ENCODE peak calls at places on chromosomes 6 and 20, in four cellular contexts. One of them, this sample, is unnamed.

GRCh38 chr6:137717074-137718073 is 149.7 kb upstream of the TNFAIP3 start:
- DNase-seq in tibial artery: no peak
- DNase-seq in mucosa of descending colon: peak; percentile 63
- DNase-seq in mesenchymal stem cell: no peak
- DNase-seq in this sample: peak; percentile 98

GRCh38 chr6:119484598-119484997 is 135.0 kb upstream of the MAN1A1 start:
- DNase-seq in tibial artery: no peak
- DNase-seq in mucosa of descending colon: no peak
- DNase-seq in mesenchymal stem cell: peak; percentile 60
- DNase-seq in this sample: peak; percentile 86

GRCh38 chr6:133242761-133243590 is 1.8 kb downstream of the EYA4 start:
- DNase-seq in tibial artery: no peak
- DNase-seq in mucosa of descending colon: peak; percentile 27
- DNase-seq in mesenchymal stem cell: peak; percentile 33
- DNase-seq in this sample: no peak

GRCh38 chr6:156809034-156809433 is 31.9 kb downstream of the ARID1B start:
- DNase-seq in tibial artery: peak; percentile 71
- DNase-seq in mucosa of descending colon: no peak
- DNase-seq in mesenchymal stem cell: peak; percentile 64
- DNase-seq in this sample: no peak

GRCh38 chr6:169575365-169575764 is 126.5 kb downstream of the WDR27 start:
- DNase-seq in tibial artery: no peak
- DNase-seq in mucosa of descending colon: no peak
- DNase-seq in mesenchymal stem cell: no peak
- DNase-seq in this sample: no peak

GRCh38 chr20:46350201-46350985 is 42.1 kb upstream of the CDH22 start:
- DNase-seq in tibial artery: no peak
- DNase-seq in mucosa of descending colon: no peak
- DNase-seq in mesenchymal stem cell: peak; percentile 96
- DNase-seq in this sample: peak; percentile 40

GRCh38 chr6:111841822-111842221 is 31.4 kb downstream of the FYN start:
- DNase-seq in tibial artery: no peak
- DNase-seq in mucosa of descending colon: no peak
- DNase-seq in mesenchymal stem cell: no peak
- DNase-seq in this sample: no peak

GRCh38 chr6:96089173-96089572 is 73.4 kb downstream of the FUT9 start:
- DNase-seq in tibial artery: no peak
- DNase-seq in mucosa of descending colon: no peak
- DNase-seq in mesenchymal stem cell: no peak
- DNase-seq in this sample: peak; percentile 2

GRCh38 chr6:104548297-104548696 is 311.4 kb downstream of the HACE1 start:
- DNase-seq in tibial artery: no peak
- DNase-seq in mucosa of descending colon: no peak
- DNase-seq in mesenchymal stem cell: no peak
- DNase-seq in this sample: no peak

GRCh38 chr6:129852257-129852858 is 8.8 kb downstream of the TMEM244 start:
- DNase-seq in tibial artery: no peak
- DNase-seq in mucosa of descending colon: no peak
- DNase-seq in mesenchymal stem cell: no peak
- DNase-seq in this sample: no peak

GRCh38 chr6:42212442-42212841 is 5.2 kb downstream of the MRPS10 start:
- DNase-seq in tibial artery: no peak
- DNase-seq in mucosa of descending colon: no peak
- DNase-seq in mesenchymal stem cell: no peak
- DNase-seq in this sample: no peak

GRCh38 chr20:59437601-59438031 is 137.2 kb downstream of the EDN3 start:
- DNase-seq in tibial artery: no peak
- DNase-seq in mucosa of descending colon: no peak
- DNase-seq in mesenchymal stem cell: no peak
- DNase-seq in this sample: no peak

GRCh38 chr20:3239026-3239866 is at the start of gene SLC4A11:
- DNase-seq in tibial artery: peak; percentile 45
- DNase-seq in mucosa of descending colon: peak; percentile 84
- DNase-seq in mesenchymal stem cell: peak; percentile 64
- DNase-seq in this sample: peak; percentile 87

GRCh38 chr6:3367630-3368029 is 89.2 kb downstream of the SLC22A23 start:
- DNase-seq in tibial artery: no peak
- DNase-seq in mucosa of descending colon: no peak
- DNase-seq in mesenchymal stem cell: no peak
- DNase-seq in this sample: no peak

GRCh38 chr6:38638941-38639497 is 710 bp downstream of the BTBD9 start:
- DNase-seq in tibial artery: peak; percentile 43
- DNase-seq in mucosa of descending colon: peak; percentile 71
- DNase-seq in mesenchymal stem cell: peak; percentile 73
- DNase-seq in this sample: peak; percentile 56

GRCh38 chr6:105835373-105835772 is 250.8 kb upstream of the PRDM1 start:
- DNase-seq in tibial artery: no peak
- DNase-seq in mucosa of descending colon: no peak
- DNase-seq in mesenchymal stem cell: peak; percentile 68
- DNase-seq in this sample: peak; percentile 64

GRCh38 chr6:75776461-75776860 is 27.4 kb downstream of the MYO6 start:
- DNase-seq in tibial artery: no peak
- DNase-seq in mucosa of descending colon: no peak
- DNase-seq in mesenchymal stem cell: no peak
- DNase-seq in this sample: no peak
- H3K36me3 ChIP-seq in tibial artery: no peaks in the 10 kb centered on the region
- H3K36me3 ChIP-seq in mucosa of descending colon: no peaks in the 10 kb centered on the region
- H3K36me3 ChIP-seq in mesenchymal stem cell: no peaks in the 10 kb centered on the region
- H3K36me3 ChIP-seq in this sample: no peaks in the 10 kb centered on the region

GRCh38 chr20:35467339-35468224 is 12.2 kb downstream of the CEP250 start:
- DNase-seq in tibial artery: no peak
- DNase-seq in mucosa of descending colon: no peak
- DNase-seq in mesenchymal stem cell: peak; percentile 58
- DNase-seq in this sample: no peak

GRCh38 chr20:35466856-35467255 is 11.5 kb downstream of the CEP250 start:
- DNase-seq in tibial artery: no peak
- DNase-seq in mucosa of descending colon: no peak
- DNase-seq in mesenchymal stem cell: no peak
- DNase-seq in this sample: no peak

GRCh38 chr20:35472209-35472608 is 16.8 kb downstream of the CEP250 start:
- DNase-seq in tibial artery: no peak
- DNase-seq in mucosa of descending colon: no peak
- DNase-seq in mesenchymal stem cell: no peak
- DNase-seq in this sample: no peak

GRCh38 chr20:35465976-35466375 is 10.6 kb downstream of the CEP250 start:
- DNase-seq in tibial artery: no peak
- DNase-seq in mucosa of descending colon: no peak
- DNase-seq in mesenchymal stem cell: no peak
- DNase-seq in this sample: no peak

GRCh38 chr20:35468671-35469334 is 13.4 kb downstream of the CEP250 start:
- DNase-seq in tibial artery: no peak
- DNase-seq in mucosa of descending colon: no peak
- DNase-seq in mesenchymal stem cell: no peak
- DNase-seq in this sample: no peak
- H3K36me3 ChIP-seq in tibial artery: peaks cover 83% of the 10 kb centered on the region
- H3K36me3 ChIP-seq in mucosa of descending colon: no peaks in the 10 kb centered on the region
- H3K36me3 ChIP-seq in mesenchymal stem cell: peaks cover 94% of the 10 kb centered on the region
- H3K36me3 ChIP-seq in this sample: peaks cover 42% of the 10 kb centered on the region

GRCh38 chr6:134983823-134984222 is 33.9 kb upstream of the ALDH8A1 start:
- DNase-seq in tibial artery: no peak
- DNase-seq in mucosa of descending colon: no peak
- DNase-seq in mesenchymal stem cell: no peak
- DNase-seq in this sample: no peak
- H3K36me3 ChIP-seq in tibial artery: peaks cover 48% of the 10 kb centered on the region
- H3K36me3 ChIP-seq in mucosa of descending colon: peaks cover 3% of the 10 kb centered on the region
- H3K36me3 ChIP-seq in mesenchymal stem cell: peaks cover 69% of the 10 kb centered on the region
- H3K36me3 ChIP-seq in this sample: peaks cover 16% of the 10 kb centered on the region

GRCh38 chr6:152316024-152316423 is 321.1 kb downstream of the SYNE1 start:
- DNase-seq in tibial artery: peak; percentile 69
- DNase-seq in mucosa of descending colon: no peak
- DNase-seq in mesenchymal stem cell: peak; percentile 76
- DNase-seq in this sample: no peak
- H3K36me3 ChIP-seq in tibial artery: peaks cover 72% of the 10 kb centered on the region
- H3K36me3 ChIP-seq in mucosa of descending colon: no peaks in the 10 kb centered on the region
- H3K36me3 ChIP-seq in mesenchymal stem cell: peaks cover 66% of the 10 kb centered on the region
- H3K36me3 ChIP-seq in this sample: no peaks in the 10 kb centered on the region

GRCh38 chr20:62852196-62852595 is 9.4 kb downstream of the TCFL5 start:
- DNase-seq in tibial artery: no peak
- DNase-seq in mucosa of descending colon: no peak
- DNase-seq in mesenchymal stem cell: no peak
- DNase-seq in this sample: no peak

GRCh38 chr20:62846528-62846890 is 15.1 kb downstream of the TCFL5 start:
- DNase-seq in tibial artery: no peak
- DNase-seq in mucosa of descending colon: no peak
- DNase-seq in mesenchymal stem cell: no peak
- DNase-seq in this sample: no peak

GRCh38 chr20:62850333-62850974 is 11.2 kb downstream of the TCFL5 start:
- DNase-seq in tibial artery: no peak
- DNase-seq in mucosa of descending colon: no peak
- DNase-seq in mesenchymal stem cell: no peak
- DNase-seq in this sample: no peak

GRCh38 chr20:62852841-62853240 is 8.8 kb downstream of the TCFL5 start:
- DNase-seq in tibial artery: no peak
- DNase-seq in mucosa of descending colon: no peak
- DNase-seq in mesenchymal stem cell: no peak
- DNase-seq in this sample: no peak

GRCh38 chr20:62849431-62849830 is 12.2 kb downstream of the TCFL5 start:
- DNase-seq in tibial artery: no peak
- DNase-seq in mucosa of descending colon: no peak
- DNase-seq in mesenchymal stem cell: no peak
- DNase-seq in this sample: no peak
- H3K36me3 ChIP-seq in tibial artery: peaks cover 12% of the 10 kb centered on the region
- H3K36me3 ChIP-seq in mucosa of descending colon: no peaks in the 10 kb centered on the region
- H3K36me3 ChIP-seq in mesenchymal stem cell: peaks cover 37% of the 10 kb centered on the region
- H3K36me3 ChIP-seq in this sample: peaks cover 3% of the 10 kb centered on the region

DNA sequence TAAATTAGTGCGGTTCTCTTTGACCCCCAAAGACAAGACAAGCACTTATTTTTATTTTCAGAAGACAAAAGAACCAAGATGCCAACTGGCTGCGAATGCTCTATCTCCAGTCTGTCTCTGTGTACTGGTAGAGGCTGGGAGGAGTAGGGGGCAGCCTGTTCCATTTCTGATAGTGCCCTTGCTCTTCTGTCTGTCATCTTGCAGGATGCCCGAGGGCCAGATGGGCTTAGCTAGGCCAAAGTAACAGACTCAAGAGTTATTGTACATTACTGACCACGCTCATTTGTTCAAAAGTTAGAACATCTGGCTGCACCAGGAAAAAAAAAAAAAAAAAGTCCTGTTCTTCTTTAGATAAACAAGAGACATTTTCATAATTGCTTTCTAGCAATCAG is 198.1 kb upstream of the UST start:
- DNase-seq in tibial artery: no peak
- DNase-seq in mucosa of descending colon: no peak
- DNase-seq in mesenchymal stem cell: no peak
- DNase-seq in this sample: no peak
- H3K36me3 ChIP-seq in tibial artery: peaks cover 55% of the 10 kb centered on the region
- H3K36me3 ChIP-seq in mucosa of descending colon: no peaks in the 10 kb centered on the region
- H3K36me3 ChIP-seq in mesenchymal stem cell: peaks cover 98% of the 10 kb centered on the region
- H3K36me3 ChIP-seq in this sample: no peaks in the 10 kb centered on the region

DNA sequence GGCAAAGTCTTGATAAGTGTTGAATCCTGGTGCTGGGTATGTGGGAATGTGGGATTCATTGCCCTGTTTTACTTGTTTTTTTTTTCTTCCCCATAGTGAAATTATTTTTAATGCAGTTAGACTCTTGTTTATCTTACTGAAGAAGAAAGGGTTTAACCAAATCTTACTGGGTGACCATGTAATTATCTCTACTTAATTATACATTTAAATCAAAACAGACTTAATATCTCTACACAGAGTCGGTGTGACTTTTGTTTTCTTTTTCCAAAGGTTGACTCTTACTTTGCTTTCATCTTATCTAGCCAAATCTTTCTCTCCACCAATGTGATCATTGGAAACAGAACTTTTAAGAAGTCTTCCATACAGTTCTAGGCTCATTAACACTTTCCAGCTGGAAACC is 67.7 kb upstream of the DYNLRB1 start:
- DNase-seq in tibial artery: no peak
- DNase-seq in mucosa of descending colon: no peak
- DNase-seq in mesenchymal stem cell: no peak
- DNase-seq in this sample: no peak
- H3K36me3 ChIP-seq in tibial artery: peaks cover 88% of the 10 kb centered on the region
- H3K36me3 ChIP-seq in mucosa of descending colon: peaks cover 12% of the 10 kb centered on the region
- H3K36me3 ChIP-seq in mesenchymal stem cell: peaks cover 86% of the 10 kb centered on the region
- H3K36me3 ChIP-seq in this sample: peaks cover 64% of the 10 kb centered on the region

This sample was measured in mammary epithelial cell.